ENCODE peak calls at places on chromosomes 3 and 15, in six cellular contexts. E is ACHN, P is NCI-H1092, Z is fibroblast of the conjunctiva, H is NCI-H460, W is tibial nerve. B is an unnamed sample.

GRCh38 chr15:99566157-99566900 is 545 bp downstream of the MEF2A start:
- DNase-seq in Z (no peak), P (no peak), H (no peak), E (peak; percentile 11), W (peak; percentile 14), B (no peak)

GRCh38 chr3:33001889-33002288 is 50.4 kb downstream of the CCR4 start:
- DNase-seq in W (no peak), P (no peak), Z (no peak), H (no peak), E (no peak), B (no peak)

GRCh38 chr15:59349715-59350420 is 22.8 kb downstream of the MYO1E start:
- DNase-seq in P (no peak), W (no peak), E (peak; percentile 87), Z (peak; percentile 62), H (peak; percentile 83), B (no peak)

GRCh38 chr3:193869221-193870201 is 266.4 kb upstream of the HES1 start:
- DNase-seq in W (no peak), H (peak; percentile 38), E (peak; percentile 90), Z (peak; percentile 22), P (no peak), B (no peak)

GRCh38 chr3:126315083-126315658 is 42.0 kb downstream of the KLF15 start:
- DNase-seq in P (no peak), E (no peak), Z (no peak), H (no peak), W (no peak), B (no peak)

GRCh38 chr15:43889072-43889471 is 62.3 kb downstream of the WDR76 start:
- DNase-seq in P (no peak), H (no peak), Z (no peak), W (no peak), E (no peak), B (no peak)

GRCh38 chr3:171525437-171525836 is 65.2 kb upstream of the TNIK start:
- DNase-seq in E (no peak), P (no peak), Z (no peak), W (no peak), H (no peak), B (no peak)

GRCh38 chr3:10459954-10460754 is 45.2 kb downstream of the ATP2B2 start:
- DNase-seq in E (peak; percentile 90), H (peak; percentile 69), P (no peak), Z (peak; percentile 4), W (no peak), B (no peak)

GRCh38 chr15:63080638-63081250 is 38.2 kb downstream of the TPM1 start:
- DNase-seq in E (no peak), Z (no peak), W (no peak), P (no peak), H (no peak), B (no peak)

GRCh38 chr15:92882697-92883642 is 17.2 kb upstream of the CHD2 start:
- DNase-seq in E (no peak), Z (no peak), H (no peak), P (no peak), W (no peak), B (no peak)

GRCh38 chr3:71582612-71583568 is 638 bp downstream of the FOXP1 start:
- DNase-seq in E (peak; percentile 58), P (no peak), Z (no peak), H (no peak), W (peak; percentile 56), B (peak; percentile 51)

GRCh38 chr3:32422943-32423342 is 31.3 kb downstream of the CMTM7 start:
- DNase-seq in W (no peak), P (no peak), Z (no peak), E (no peak), H (no peak), B (no peak)

GRCh38 chr3:171145866-171146265 is 119.3 kb upstream of the SLC2A2 start:
- DNase-seq in E (no peak), P (no peak), H (no peak), Z (no peak), W (no peak), B (no peak)

GRCh38 chr3:143707848-143708247 is 140.4 kb downstream of the SLC9A9 start:
- DNase-seq in H (no peak), P (no peak), Z (no peak), E (no peak), W (no peak), B (no peak)

GRCh38 chr3:133659806-133660205 is 1.9 kb downstream of the TOPBP1 start:
- DNase-seq in H (no peak), Z (no peak), E (no peak), P (no peak), W (no peak), B (no peak)

GRCh38 chr3:134742202-134742601 is 52.9 kb upstream of the EPHB1 start:
- DNase-seq in P (no peak), H (no peak), E (no peak), Z (no peak), W (no peak), B (no peak)

GRCh38 chr15:52481915-52482314 is 46.8 kb downstream of the MYO5A start:
- DNase-seq in H (no peak), Z (no peak), E (peak; percentile 57), W (no peak), P (no peak), B (no peak)

GRCh38 chr15:51866751-51867150 is 37.3 kb downstream of the TMOD3 start:
- DNase-seq in P (no peak), W (no peak), H (no peak), E (no peak), Z (no peak), B (no peak)

GRCh38 chr3:139935071-139935865 is at the start of gene CLSTN2:
- DNase-seq in E (peak; percentile 57), W (peak; percentile 52), Z (no peak), P (peak; percentile 81), H (no peak), B (peak; percentile 54)

GRCh38 chr3:187243933-187244564 is 46.8 kb downstream of the RTP1 start:
- DNase-seq in Z (peak; percentile 46), H (no peak), E (no peak), W (no peak), P (no peak), B (no peak)

GRCh38 chr3:182308328-182308727 is 485.0 kb upstream of the ATP11B start:
- DNase-seq in E (no peak), W (no peak), P (no peak), H (no peak), Z (no peak), B (no peak)

GRCh38 chr3:186772886-186773417 is 10.4 kb upstream of the EIF4A2 start:
- DNase-seq in E (no peak), H (no peak), P (peak; percentile 62), W (peak; percentile 53), Z (no peak), B (no peak)

GRCh38 chr3:130838898-130839572 is 54.8 kb upstream of the ATP2C1 start:
- DNase-seq in W (no peak), H (no peak), E (no peak), P (no peak), Z (no peak), B (no peak)

GRCh38 chr3:71488882-71489281 is 94.6 kb downstream of the FOXP1 start:
- DNase-seq in W (no peak), E (no peak), P (no peak), H (no peak), Z (no peak), B (no peak)

B was measured in NCI-H345.